ENCODE peak calls at places on chromosomes 1 and 21, in six cellular contexts. H is breast epithelium, D is fibroblast of lung, M is psoas muscle, U is BJ, Q is GM06990. R is an unnamed sample.

GRCh38 chr1:195030793-195031192 is 1577.4 kb downstream of the KCNT2 start:
- DNase-seq in H (no peak), D (no peak), M (no peak), U (no peak), Q (no peak), R (no peak)

GRCh38 chr1:218480137-218480536 is 135.0 kb downstream of the TGFB2 start:
- DNase-seq in H (peak; percentile 60), D (peak; percentile 79), M (no peak), U (no peak), Q (no peak), R (no peak)

GRCh38 chr21:41966872-41967621 is 13.2 kb upstream of the C2CD2 start:
- DNase-seq in H (peak; percentile 7), D (no peak), M (no peak), U (no peak), Q (no peak), R (no peak)

GRCh38 chr1:226632169-226632884 is 83.8 kb downstream of the STUM start:
- DNase-seq in H (no peak), D (no peak), M (no peak), U (no peak), Q (no peak), R (no peak)

GRCh38 chr1:57770772-57771171 is 346.9 kb upstream of the DAB1 start:
- DNase-seq in H (no peak), D (peak; percentile 3), M (no peak), U (no peak), Q (no peak), R (no peak)

GRCh38 chr1:8015809-8016165 is 10.3 kb downstream of the ERRFI1 start:
- DNase-seq in H (no peak), D (peak; percentile 83), M (no peak), U (no peak), Q (no peak), R (no peak)

GRCh38 chr1:4630561-4630960 is 23.8 kb upstream of the AJAP1 start:
- DNase-seq in H (no peak), D (no peak), M (no peak), U (no peak), Q (no peak), R (no peak)

GRCh38 chr1:204094262-204095247 is 21.6 kb downstream of the SOX13 start:
- DNase-seq in H (no peak), D (no peak), M (peak; percentile 44), U (no peak), Q (no peak), R (no peak)

GRCh38 chr1:36796101-36796590 is 238.2 kb downstream of the GRIK3 start:
- DNase-seq in H (no peak), D (no peak), M (no peak), U (no peak), Q (no peak), R (no peak)

GRCh38 chr1:72397786-72398185 is 115.4 kb upstream of the NEGR1 start:
- DNase-seq in H (no peak), D (peak; percentile 85), M (no peak), U (peak; percentile 60), Q (no peak), R (no peak)

GRCh38 chr1:224541901-224542610 is 74.1 kb upstream of the CNIH3 start:
- DNase-seq in H (no peak), D (no peak), M (no peak), U (no peak), Q (no peak), R (no peak)

GRCh38 chr1:67652800-67653199 is 32.2 kb upstream of the GADD45A start:
- DNase-seq in H (no peak), D (peak; percentile 80), M (peak; percentile 30), U (peak; percentile 39), Q (no peak), R (peak; percentile 47)

DNA sequence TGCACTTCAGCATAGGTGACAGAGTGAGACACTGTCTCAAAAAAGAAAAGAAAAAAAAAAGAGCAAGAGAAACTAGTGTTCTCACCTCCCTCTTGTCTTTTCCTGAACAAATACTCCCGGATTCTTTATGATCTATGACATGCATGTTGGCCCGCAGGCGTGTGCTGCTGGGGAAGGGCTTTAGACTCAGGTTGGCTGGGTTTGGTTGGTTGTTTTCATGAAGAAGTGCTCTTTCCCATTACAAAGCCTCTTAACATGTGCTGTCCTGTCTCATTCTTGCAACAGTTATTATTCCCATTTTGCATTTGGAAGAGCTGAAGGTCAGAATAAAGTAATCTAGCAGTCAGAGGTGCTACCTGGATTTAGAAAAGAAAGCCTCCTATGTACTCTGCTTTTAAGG is 79.5 kb downstream of the TRABD2B start:
- DNase-seq in H (no peak), D (no peak), M (no peak), U (no peak), Q (no peak), R (no peak)
- H3K36me3 ChIP-seq in H (no peaks in the 10 kb centered on the region), D (no peaks in the 10 kb centered on the region), M (no peaks in the 10 kb centered on the region), U (no peaks in the 10 kb centered on the region), Q (no peaks in the 10 kb centered on the region), R (no peaks in the 10 kb centered on the region)

DNA sequence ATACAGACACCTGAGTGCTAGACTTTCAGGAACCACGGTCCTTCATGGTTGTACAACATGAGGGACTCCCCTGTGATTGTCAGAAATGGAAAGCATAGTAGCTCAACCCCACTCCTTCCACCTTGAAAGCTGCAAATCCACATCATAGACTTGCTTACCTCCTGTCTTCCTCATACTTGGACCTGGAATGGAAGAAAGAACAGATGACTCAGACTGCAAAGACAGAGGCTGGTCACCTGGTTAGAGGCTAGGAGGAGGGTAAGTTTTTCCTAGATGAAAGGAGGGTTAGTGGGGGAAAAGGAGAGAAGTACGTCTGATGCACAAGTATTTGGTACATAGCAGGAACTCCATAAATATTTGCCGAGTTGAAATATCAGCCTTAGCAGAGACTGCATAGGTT is 37.2 kb downstream of the LRRC71 start:
- DNase-seq in H (no peak), D (no peak), M (no peak), U (no peak), Q (no peak), R (peak; percentile 19)
- H3K36me3 ChIP-seq in H (peaks cover 21% of the 10 kb centered on the region), D (peaks cover 19% of the 10 kb centered on the region), M (peaks cover 85% of the 10 kb centered on the region), U (peaks cover 26% of the 10 kb centered on the region), Q (peaks cover 21% of the 10 kb centered on the region), R (no peaks in the 10 kb centered on the region)

GRCh38 chr1:229326601-229327000 is 16.2 kb downstream of the CCSAP start:
- DNase-seq in H (no peak), D (no peak), M (no peak), U (no peak), Q (no peak), R (no peak)
- H3K36me3 ChIP-seq in H (no peaks in the 10 kb centered on the region), D (peaks cover 2% of the 10 kb centered on the region), M (peaks cover 53% of the 10 kb centered on the region), U (peaks cover 1% of the 10 kb centered on the region), Q (peaks cover 4% of the 10 kb centered on the region), R (no peaks in the 10 kb centered on the region)

GRCh38 chr1:207069059-207069458 is 16.0 kb downstream of the PFKFB2 start:
- DNase-seq in H (no peak), D (no peak), M (no peak), U (no peak), Q (no peak), R (no peak)
- H3K36me3 ChIP-seq in H (no peaks in the 10 kb centered on the region), D (no peaks in the 10 kb centered on the region), M (peaks cover 90% of the 10 kb centered on the region), U (no peaks in the 10 kb centered on the region), Q (no peaks in the 10 kb centered on the region), R (peaks cover 1% of the 10 kb centered on the region)

DNA sequence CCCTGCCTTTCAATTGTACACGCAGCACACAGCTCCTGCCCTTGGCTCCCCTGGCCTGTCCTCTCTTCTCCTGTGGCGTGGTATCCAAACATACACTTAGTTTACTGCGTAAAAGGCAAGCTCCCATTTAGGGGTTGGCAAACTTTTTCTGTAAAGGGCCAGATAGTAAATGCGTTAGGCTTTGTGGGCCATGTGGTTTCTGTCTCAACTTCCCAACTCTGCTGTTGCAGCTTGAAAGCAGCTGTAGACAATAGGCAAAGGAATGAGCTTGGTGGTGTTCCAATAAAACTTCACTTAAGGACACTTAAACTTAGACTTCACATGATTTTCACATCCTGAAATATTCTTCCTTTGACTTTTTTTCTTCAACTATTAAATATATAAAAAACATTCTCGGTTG is 63.3 kb downstream of the RHOU start:
- DNase-seq in H (no peak), D (peak; percentile 55), M (no peak), U (no peak), Q (no peak), R (no peak)
- H3K36me3 ChIP-seq in H (no peaks in the 10 kb centered on the region), D (no peaks in the 10 kb centered on the region), M (no peaks in the 10 kb centered on the region), U (no peaks in the 10 kb centered on the region), Q (no peaks in the 10 kb centered on the region), R (no peaks in the 10 kb centered on the region)

GRCh38 chr1:64873576-64873975 is 92.8 kb downstream of the JAK1 start:
- DNase-seq in H (no peak), D (no peak), M (no peak), U (no peak), Q (no peak), R (no peak)
- H3K36me3 ChIP-seq in H (peaks cover 7% of the 10 kb centered on the region), D (peaks cover 18% of the 10 kb centered on the region), M (peaks cover 83% of the 10 kb centered on the region), U (peaks cover 26% of the 10 kb centered on the region), Q (peaks cover 17% of the 10 kb centered on the region), R (peaks cover 5% of the 10 kb centered on the region)